ENCODE peak calls at places on chromosomes 2 and 18, in six cellular contexts. One of them, this sample, is unnamed.

GRCh38 chr2:240142256-240142775 is 1.9 kb upstream of the OTOS start:
- DNase-seq in H1: no peak
- DNase-seq in K562: no peak
- DNase-seq in HCT116: no peak
- DNase-seq in GM12878: no peak
- DNase-seq in HepG2: no peak
- DNase-seq in this sample: no peak

GRCh38 chr2:31137211-31138036 is 816 bp downstream of the GALNT14 start:
- DNase-seq in GM12878: no peak
- DNase-seq in H1: no peak
- DNase-seq in HCT116: no peak
- DNase-seq in HepG2: no peak
- DNase-seq in K562: no peak
- DNase-seq in this sample: peak; percentile 38

GRCh38 chr2:147172493-147173185 is 672.2 kb upstream of the ACVR2A start:
- DNase-seq in GM12878: no peak
- DNase-seq in K562: no peak
- DNase-seq in HCT116: no peak
- DNase-seq in H1: no peak
- DNase-seq in HepG2: no peak
- DNase-seq in this sample: no peak

GRCh38 chr2:78318275-78318674 is 707.2 kb upstream of the REG3G start:
- DNase-seq in K562: no peak
- DNase-seq in HepG2: no peak
- DNase-seq in HCT116: no peak
- DNase-seq in GM12878: no peak
- DNase-seq in H1: no peak
- DNase-seq in this sample: no peak

GRCh38 chr2:223055836-223056235 is 3.8 kb downstream of the KCNE4 start:
- DNase-seq in HCT116: no peak
- DNase-seq in GM12878: no peak
- DNase-seq in K562: peak; percentile 58
- DNase-seq in HepG2: no peak
- DNase-seq in H1: no peak
- DNase-seq in this sample: no peak

GRCh38 chr2:10132043-10132575 is 9.6 kb downstream of the RRM2 start:
- DNase-seq in GM12878: no peak
- DNase-seq in HCT116: no peak
- DNase-seq in K562: no peak
- DNase-seq in HepG2: no peak
- DNase-seq in H1: no peak
- DNase-seq in this sample: no peak

GRCh38 chr2:120630031-120630701 is 105.5 kb upstream of the GLI2 start:
- DNase-seq in HepG2: no peak
- DNase-seq in K562: no peak
- DNase-seq in GM12878: no peak
- DNase-seq in HCT116: no peak
- DNase-seq in H1: no peak
- DNase-seq in this sample: no peak

GRCh38 chr2:19676770-19677169 is 225.0 kb downstream of the TTC32 start:
- DNase-seq in GM12878: no peak
- DNase-seq in H1: no peak
- DNase-seq in K562: peak; percentile 25
- DNase-seq in HepG2: peak; percentile 21
- DNase-seq in HCT116: no peak
- DNase-seq in this sample: no peak

GRCh38 chr2:105143467-105144127 is 97.9 kb upstream of the GPR45 start:
- DNase-seq in H1: no peak
- DNase-seq in HCT116: no peak
- DNase-seq in K562: peak; percentile 47
- DNase-seq in GM12878: no peak
- DNase-seq in HepG2: no peak
- DNase-seq in this sample: no peak

GRCh38 chr2:174121178-174121577 is 127.2 kb downstream of the OLA1 start:
- DNase-seq in HepG2: no peak
- DNase-seq in H1: no peak
- DNase-seq in K562: no peak
- DNase-seq in HCT116: peak; percentile 95
- DNase-seq in GM12878: no peak
- DNase-seq in this sample: no peak

GRCh38 chr2:218277921-218278320 is 7.6 kb downstream of the PNKD start:
- DNase-seq in K562: no peak
- DNase-seq in GM12878: no peak
- DNase-seq in H1: no peak
- DNase-seq in HepG2: no peak
- DNase-seq in HCT116: no peak
- DNase-seq in this sample: no peak

GRCh38 chr2:176533505-176534193 is 264.4 kb downstream of the MTX2 start:
- DNase-seq in H1: no peak
- DNase-seq in HCT116: no peak
- DNase-seq in GM12878: no peak
- DNase-seq in K562: no peak
- DNase-seq in HepG2: no peak
- DNase-seq in this sample: no peak

GRCh38 chr2:61257446-61257845 is 95.5 kb downstream of the C2orf74 start:
- DNase-seq in HCT116: no peak
- DNase-seq in GM12878: no peak
- DNase-seq in K562: no peak
- DNase-seq in H1: no peak
- DNase-seq in HepG2: no peak
- DNase-seq in this sample: no peak

GRCh38 chr2:217479626-217480025 is 523.2 kb downstream of the TNS1 start:
- DNase-seq in HepG2: no peak
- DNase-seq in H1: no peak
- DNase-seq in K562: no peak
- DNase-seq in GM12878: no peak
- DNase-seq in HCT116: no peak
- DNase-seq in this sample: no peak

GRCh38 chr2:191892391-191892790 is 45.5 kb upstream of the CAVIN2 start:
- DNase-seq in HCT116: no peak
- DNase-seq in HepG2: no peak
- DNase-seq in H1: no peak
- DNase-seq in K562: no peak
- DNase-seq in GM12878: no peak
- DNase-seq in this sample: no peak

GRCh38 chr2:207478572-207478971 is 51.2 kb upstream of the CREB1 start:
- DNase-seq in HepG2: no peak
- DNase-seq in K562: no peak
- DNase-seq in GM12878: no peak
- DNase-seq in H1: no peak
- DNase-seq in HCT116: no peak
- DNase-seq in this sample: no peak

GRCh38 chr2:98927059-98927458 is 9.0 kb downstream of the CRACDL start:
- DNase-seq in H1: no peak
- DNase-seq in HCT116: no peak
- DNase-seq in HepG2: no peak
- DNase-seq in K562: no peak
- DNase-seq in GM12878: no peak
- DNase-seq in this sample: no peak

GRCh38 chr18:57077786-57078552 is 68.9 kb upstream of the BOD1L2 start:
- DNase-seq in H1: no peak
- DNase-seq in HepG2: no peak
- DNase-seq in GM12878: peak; percentile 93
- DNase-seq in HCT116: no peak
- DNase-seq in K562: no peak
- DNase-seq in this sample: no peak

GRCh38 chr2:176412136-176412535 is 142.9 kb downstream of the MTX2 start:
- DNase-seq in H1: no peak
- DNase-seq in K562: no peak
- DNase-seq in GM12878: no peak
- DNase-seq in HepG2: no peak
- DNase-seq in HCT116: no peak
- DNase-seq in this sample: no peak

GRCh38 chr2:5978352-5978751 is 286.2 kb downstream of the SOX11 start:
- DNase-seq in H1: no peak
- DNase-seq in K562: no peak
- DNase-seq in HCT116: no peak
- DNase-seq in GM12878: no peak
- DNase-seq in HepG2: no peak
- DNase-seq in this sample: no peak

GRCh38 chr2:33136570-33136969 is 189.8 kb downstream of the LTBP1 start:
- DNase-seq in GM12878: peak; percentile 1
- DNase-seq in HCT116: no peak
- DNase-seq in K562: no peak
- DNase-seq in HepG2: no peak
- DNase-seq in H1: no peak
- DNase-seq in this sample: no peak

GRCh38 chr2:210225461-210225798 is 183 bp upstream of the ACADL start:
- DNase-seq in H1: no peak
- DNase-seq in HepG2: no peak
- DNase-seq in K562: no peak
- DNase-seq in HCT116: no peak
- DNase-seq in GM12878: no peak
- DNase-seq in this sample: no peak

GRCh38 chr2:239928457-239929350 is 96.4 kb downstream of the NDUFA10 start:
- DNase-seq in HepG2: no peak
- DNase-seq in GM12878: no peak
- DNase-seq in HCT116: no peak
- DNase-seq in K562: no peak
- DNase-seq in H1: no peak
- DNase-seq in this sample: no peak

GRCh38 chr2:45498661-45499550 is 112.2 kb downstream of the SRBD1 start:
- DNase-seq in HCT116: no peak
- DNase-seq in K562: no peak
- DNase-seq in GM12878: no peak
- DNase-seq in HepG2: no peak
- DNase-seq in H1: no peak
- DNase-seq in this sample: no peak

GRCh38 chr2:60416221-60417008 is 137.0 kb downstream of the BCL11A start:
- DNase-seq in HepG2: no peak
- DNase-seq in HCT116: no peak
- DNase-seq in H1: no peak
- DNase-seq in GM12878: no peak
- DNase-seq in K562: no peak
- DNase-seq in this sample: no peak

GRCh38 chr18:8704361-8705279 is 736 bp upstream of the MTCL1 start:
- DNase-seq in K562: peak; percentile 99
- DNase-seq in HepG2: peak; percentile 60
- DNase-seq in GM12878: no peak
- DNase-seq in HCT116: peak; percentile 49
- DNase-seq in H1: no peak
- DNase-seq in this sample: no peak

GRCh38 chr2:44969936-44970335 is 28.4 kb downstream of the SIX3 start:
- DNase-seq in H1: no peak
- DNase-seq in K562: no peak
- DNase-seq in HCT116: no peak
- DNase-seq in GM12878: no peak
- DNase-seq in HepG2: no peak
- DNase-seq in this sample: no peak

GRCh38 chr2:239818531-239819011 is 206.6 kb downstream of the NDUFA10 start:
- DNase-seq in K562: no peak
- DNase-seq in GM12878: no peak
- DNase-seq in H1: no peak
- DNase-seq in HCT116: no peak
- DNase-seq in HepG2: no peak
- DNase-seq in this sample: no peak

GRCh38 chr2:37838541-37839167 is 86.4 kb upstream of the RMDN2 start:
- DNase-seq in HepG2: no peak
- DNase-seq in H1: no peak
- DNase-seq in HCT116: no peak
- DNase-seq in GM12878: no peak
- DNase-seq in K562: no peak
- DNase-seq in this sample: no peak
- TF ChIP-seq ZNF274 in HepG2: no peak
- TF ChIP-seq ZNF274 in H1: no peak
- TF ChIP-seq ZNF274 in HCT116: no peak
- TF ChIP-seq ZNF274 in GM12878: no peak
- TF ChIP-seq ZNF274 in K562: no peak
- TF ChIP-seq ZNF274 in this sample: no peak

DNA sequence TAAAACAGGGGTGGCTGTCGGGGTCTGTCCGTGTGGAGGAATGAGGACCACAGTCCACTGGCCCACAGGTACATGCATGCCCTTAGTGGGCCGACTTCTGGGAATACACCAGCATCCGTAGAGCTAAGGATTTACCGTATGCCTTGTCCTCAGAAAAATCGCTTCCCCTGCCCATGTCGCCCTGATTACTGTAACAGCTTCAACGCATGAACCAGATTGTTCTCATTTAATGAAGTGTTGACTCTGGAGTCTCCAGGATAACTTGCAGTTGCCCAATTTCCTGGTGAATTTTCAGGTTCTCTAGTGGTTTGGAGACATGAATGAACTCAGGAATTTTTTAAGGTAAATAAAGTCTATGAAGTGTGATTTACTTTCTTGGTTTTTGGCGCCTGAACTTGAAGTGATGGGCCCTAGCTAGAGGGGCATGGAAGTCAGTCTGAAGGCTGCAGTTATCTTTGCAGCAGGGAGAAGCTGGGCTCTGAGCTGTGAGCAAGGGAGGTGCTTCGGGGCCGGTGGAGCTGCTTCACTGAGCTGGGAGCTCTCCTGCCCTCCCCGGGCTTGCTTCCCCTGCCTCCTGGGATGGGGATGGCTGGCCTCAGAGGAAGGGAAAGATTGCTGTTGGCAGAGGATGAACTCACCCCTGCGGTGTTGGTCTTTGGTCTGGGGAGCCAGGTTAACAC is 27.9 kb downstream of the TCF7L1 start:
- DNase-seq in HCT116: no peak
- DNase-seq in K562: no peak
- DNase-seq in GM12878: no peak
- DNase-seq in H1: no peak
- DNase-seq in HepG2: no peak
- DNase-seq in this sample: no peak
- H3K9ac ChIP-seq in HCT116: no peak overlapping the region
- H3K9ac ChIP-seq in K562: no peak overlapping the region
- H3K9ac ChIP-seq in GM12878: no peak overlapping the region
- H3K9ac ChIP-seq in H1: no peak overlapping the region
- H3K9ac ChIP-seq in HepG2: no peak overlapping the region
- H3K9ac ChIP-seq in this sample: no peak overlapping the region

DNA sequence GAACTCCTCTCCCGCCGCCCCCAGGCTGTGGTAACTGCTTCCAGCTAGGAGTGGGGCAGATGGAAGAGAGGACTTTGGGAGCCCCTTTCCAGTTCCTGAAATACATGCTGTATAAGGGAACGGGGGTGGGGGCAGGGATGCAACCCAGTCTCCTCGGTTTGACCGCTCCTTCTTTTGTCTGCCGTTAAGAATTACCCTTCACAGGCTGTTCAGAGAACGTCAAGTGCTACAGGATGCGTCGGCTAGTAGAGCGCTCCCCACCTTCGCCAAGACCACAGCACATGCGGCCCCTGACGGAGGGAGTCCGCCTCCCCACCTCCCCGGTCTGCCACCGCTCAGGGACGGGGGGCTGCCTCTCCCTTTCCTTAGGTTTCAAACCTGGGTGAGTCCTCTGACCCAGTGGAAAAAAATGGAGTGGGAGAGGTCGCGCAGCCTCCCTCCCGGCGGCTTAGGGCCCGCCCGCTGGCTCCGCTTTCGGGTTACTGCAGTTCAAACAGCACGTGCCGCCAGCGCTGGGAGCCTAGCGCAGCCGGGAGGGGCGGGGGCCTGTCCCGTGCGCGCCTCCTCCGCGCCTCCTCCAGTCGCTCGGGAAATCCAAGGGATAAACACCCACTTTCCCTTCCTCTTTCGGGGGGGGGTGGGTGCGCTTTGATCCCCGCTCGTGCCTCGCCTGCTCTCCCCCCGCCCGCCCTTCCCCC is 4.8 kb downstream of the CYP26B1 start:
- DNase-seq in K562: no peak
- DNase-seq in H1: no peak
- DNase-seq in HepG2: no peak
- DNase-seq in GM12878: no peak
- DNase-seq in HCT116: no peak
- DNase-seq in this sample: no peak
- TF ChIP-seq ZNF274 in K562: no peak
- TF ChIP-seq ZNF274 in H1: no peak
- TF ChIP-seq ZNF274 in HepG2: no peak
- TF ChIP-seq ZNF274 in GM12878: no peak
- TF ChIP-seq ZNF274 in HCT116: no peak
- TF ChIP-seq ZNF274 in this sample: no peak

GRCh38 chr2:160372585-160372984 is 121.0 kb downstream of the RBMS1 start:
- DNase-seq in GM12878: no peak
- DNase-seq in K562: no peak
- DNase-seq in HCT116: no peak
- DNase-seq in H1: no peak
- DNase-seq in HepG2: no peak
- DNase-seq in this sample: no peak
- H3K9ac ChIP-seq in GM12878: no peak overlapping the region
- H3K9ac ChIP-seq in K562: no peak overlapping the region
- H3K9ac ChIP-seq in HCT116: no peak overlapping the region
- H3K9ac ChIP-seq in H1: no peak overlapping the region
- H3K9ac ChIP-seq in HepG2: no peak overlapping the region
- H3K9ac ChIP-seq in this sample: no peak overlapping the region